ENCODE peak calls at places on chromosome 1, in six cellular contexts. I is SK-N-SH, A is HCT116, V is HepG2, R is GM12878, S is H1. H is an unnamed sample.

GRCh38 chr1:39294531-39294930 is 90.0 kb downstream of the MACF1 start:
- DNase-seq in V (no peak), I (no peak), R (no peak), A (no peak), S (no peak), H (no peak)

GRCh38 chr1:202193614-202194327 is at the start of gene LGR6:
- DNase-seq in R (no peak), I (peak), S (no peak), A (no peak), V (no peak), H (no peak)

GRCh38 chr1:55571767-55572166 is 356.6 kb upstream of the USP24 start:
- DNase-seq in R (no peak), I (no peak), V (no peak), S (no peak), A (no peak), H (no peak)

GRCh38 chr1:239555350-239555749 is 169.0 kb downstream of the CHRM3 start:
- DNase-seq in V (no peak), S (no peak), I (no peak), A (no peak), R (no peak), H (no peak)

GRCh38 chr1:3380465-3380864 is 74.0 kb upstream of the ARHGEF16 start:
- DNase-seq in A (no peak), R (no peak), I (no peak), V (no peak), S (no peak), H (no peak)

GRCh38 chr1:41678141-41678878 is 193.8 kb upstream of the EDN2 start:
- DNase-seq in A (no peak), S (no peak), V (no peak), R (no peak), I (no peak), H (no peak)

GRCh38 chr1:172637522-172637921 is 21.4 kb upstream of the FASLG start:
- DNase-seq in S (no peak), I (no peak), A (no peak), V (peak), R (no peak), H (no peak)

GRCh38 chr1:24715658-24716057 is 29.6 kb upstream of the CLIC4 start:
- DNase-seq in S (no peak), A (no peak), V (no peak), I (no peak), R (no peak), H (no peak)

GRCh38 chr1:50978852-50979781 is 9.1 kb downstream of the CDKN2C start:
- DNase-seq in A (no peak), V (peak), I (peak), S (no peak), R (no peak), H (no peak)

GRCh38 chr1:115654663-115655306 is 13.0 kb downstream of the VANGL1 start:
- DNase-seq in I (no peak), S (no peak), V (no peak), R (no peak), A (no peak), H (peak)

GRCh38 chr1:156581661-156582387 is 2.3 kb downstream of the TTC24 start:
- DNase-seq in V (no peak), A (no peak), I (no peak), R (no peak), S (no peak), H (no peak)
- TF ChIP-seq JUND in V (no peak), A (no peak), I (no peak), R (no peak), S (no peak), H (no peak)

GRCh38 chr1:208044568-208045241 is 133.8 kb upstream of the CD34 start:
- DNase-seq in R (no peak), A (no peak), I (no peak), S (no peak), V (no peak), H (no peak)

GRCh38 chr1:208047975-208048374 is 137.1 kb upstream of the CD34 start:
- DNase-seq in S (no peak), A (no peak), R (no peak), I (no peak), V (no peak), H (no peak)

GRCh38 chr1:208045410-208046252 is 134.7 kb upstream of the CD34 start:
- DNase-seq in I (no peak), V (no peak), S (no peak), A (peak), R (no peak), H (peak)

GRCh38 chr1:208048904-208049303 is 138.0 kb upstream of the CD34 start:
- DNase-seq in I (no peak), S (no peak), R (no peak), A (no peak), V (no peak), H (peak)

GRCh38 chr1:208047476-208047934 is 136.6 kb upstream of the CD34 start:
- DNase-seq in A (no peak), I (no peak), V (peak), S (no peak), R (no peak), H (no peak)
- TF ChIP-seq JUND in A (no peak), I (no peak), V (no peak), S (no peak), R (no peak), H (no peak)

GRCh38 chr1:223842784-223843183 is 3.0 kb downstream of the TP53BP2 start:
- DNase-seq in I (no peak), A (no peak), V (no peak), R (no peak), S (no peak), H (no peak)

GRCh38 chr1:223843934-223844333 is 1.8 kb downstream of the TP53BP2 start:
- DNase-seq in R (no peak), V (no peak), A (no peak), S (no peak), I (no peak), H (no peak)

GRCh38 chr1:223844962-223845809 is 561 bp downstream of the TP53BP2 start:
- DNase-seq in I (peak), A (no peak), S (no peak), V (peak), R (no peak), H (no peak)

GRCh38 chr1:223845810-223846667 is at the start of gene TP53BP2:
- DNase-seq in I (peak), A (peak), R (no peak), V (peak), S (peak), H (peak)

DNA sequence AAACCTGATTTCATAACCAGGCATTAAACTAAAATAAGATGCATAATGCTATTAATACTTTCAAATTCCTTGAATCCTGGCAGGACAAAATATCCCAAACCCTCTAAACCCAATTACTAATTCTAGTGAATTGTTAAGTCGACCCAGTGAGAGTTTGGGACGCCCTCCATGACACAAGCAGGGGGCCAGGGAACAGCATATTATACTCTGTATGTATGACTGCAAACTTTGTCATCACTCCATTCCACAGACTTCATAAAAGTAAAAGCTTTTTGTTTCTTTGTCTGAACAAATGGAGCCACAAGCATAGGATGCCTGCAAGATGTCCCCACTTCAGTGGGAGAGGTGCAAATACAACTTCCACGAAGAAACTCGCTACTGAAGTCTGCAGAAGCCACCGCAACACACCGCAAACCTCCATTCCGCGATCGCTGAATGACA is 1.2 kb downstream of the TP53BP2 start:
- DNase-seq in V (no peak), R (no peak), I (no peak), A (no peak), S (no peak), H (no peak)
- TF ChIP-seq JUND in V (no peak), R (no peak), I (no peak), A (no peak), S (no peak), H (no peak)

GRCh38 chr1:235442788-235443429 is 61.3 kb downstream of the B3GALNT2 start:
- DNase-seq in R (no peak), I (no peak), S (no peak), A (peak), V (no peak), H (no peak)
- TF ChIP-seq JUND in R (no peak), I (peak), S (no peak), A (peak), V (no peak), H (no peak)

DNA sequence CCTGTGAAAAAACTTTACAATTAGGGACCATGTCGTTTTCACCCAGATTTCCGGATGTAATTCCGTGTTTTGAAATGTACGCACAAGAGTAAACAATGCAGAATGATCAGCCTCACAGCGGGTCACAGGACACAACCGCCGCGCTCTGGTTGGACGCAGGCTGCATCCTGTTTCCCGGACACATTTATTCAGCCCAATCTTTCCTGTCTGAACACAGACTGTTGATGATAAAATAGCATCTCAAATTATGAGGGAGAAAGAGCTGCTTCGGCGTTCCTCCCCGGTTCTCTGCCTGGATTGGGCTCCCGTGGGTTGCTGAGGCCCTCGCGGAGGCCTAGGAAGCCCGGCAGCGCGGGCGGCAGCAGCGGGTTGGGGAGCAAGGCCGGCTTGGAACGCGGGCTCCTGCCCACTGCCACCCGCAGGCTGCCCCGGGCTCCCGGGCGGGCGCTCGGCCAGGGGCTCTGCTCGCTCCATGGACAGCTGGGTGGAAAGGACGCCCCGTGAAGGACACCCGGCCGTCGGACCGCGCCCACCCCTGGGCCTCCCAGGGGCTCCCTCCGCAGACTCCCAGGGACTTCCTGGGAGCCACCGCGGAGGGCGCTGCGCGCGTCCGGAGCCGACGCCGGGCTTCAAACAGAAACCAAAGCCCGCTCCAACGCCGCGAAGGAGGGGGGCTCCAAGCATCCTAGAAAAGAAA is 122.4 kb downstream of the ESRRG start:
- DNase-seq in S (peak), R (no peak), V (peak), I (peak), A (no peak), H (peak)
- TF ChIP-seq JUND in S (no peak), R (no peak), V (peak), I (no peak), A (no peak), H (no peak)

DNA sequence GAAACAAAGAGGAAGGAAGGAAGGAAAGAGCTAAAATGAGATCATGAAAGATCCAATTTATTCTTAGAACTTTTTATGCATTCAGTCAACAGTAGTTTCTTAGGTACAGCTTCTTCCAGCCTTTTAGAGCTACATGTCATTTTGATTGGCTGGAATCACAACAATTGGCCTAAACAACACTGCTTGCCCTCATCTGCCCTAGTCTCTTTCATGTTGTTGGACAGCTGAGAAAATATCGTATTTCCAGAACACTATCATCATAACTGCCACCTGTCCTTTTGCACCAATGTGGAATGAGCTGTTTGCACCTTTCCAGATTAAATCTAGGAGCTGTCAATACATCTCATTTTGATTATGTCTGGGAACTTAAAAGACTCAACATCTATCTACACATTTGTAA is 161.7 kb downstream of the TGFBR3 start:
- DNase-seq in S (no peak), R (no peak), A (no peak), I (no peak), V (no peak), H (no peak)
- TF ChIP-seq JUND in S (no peak), R (no peak), A (no peak), I (no peak), V (no peak), H (no peak)

DNA sequence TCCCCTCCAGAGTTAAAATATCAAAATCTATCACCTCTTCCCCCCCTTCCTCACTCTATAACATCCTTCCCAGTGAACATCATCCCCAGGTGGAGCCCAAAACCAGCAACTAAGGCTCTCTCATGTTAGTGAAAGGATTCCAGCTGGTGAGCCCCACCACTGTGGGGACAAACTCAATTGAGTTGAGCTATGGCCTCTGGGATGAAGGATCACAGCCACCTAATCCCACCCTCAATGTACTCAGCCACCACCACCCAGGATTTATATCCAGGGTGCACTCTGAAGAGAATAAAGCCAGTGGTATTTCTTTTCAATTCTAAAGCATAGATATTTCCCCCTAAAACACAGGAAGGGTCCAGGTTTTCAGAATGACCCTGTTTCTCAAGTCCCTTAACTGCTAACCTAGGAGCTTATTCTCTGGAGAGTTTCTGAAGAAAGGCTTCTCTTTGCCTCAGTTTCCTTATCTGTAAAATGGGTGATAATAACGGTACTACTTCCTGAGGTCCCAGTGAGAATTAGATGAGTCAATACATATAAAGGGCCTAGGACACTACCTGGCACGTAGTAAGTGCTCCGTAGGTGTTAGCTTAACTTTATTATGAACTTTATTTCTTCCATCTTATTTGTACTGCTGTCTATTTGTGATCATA is 15.6 kb upstream of the BOLA1 start:
- DNase-seq in V (no peak), I (no peak), R (no peak), S (no peak), A (no peak), H (no peak)
- TF ChIP-seq JUND in V (no peak), I (no peak), R (no peak), S (no peak), A (no peak), H (no peak)

GRCh38 chr1:6776389-6776788 is 8.9 kb upstream of the CAMTA1 start:
- DNase-seq in A (no peak), I (no peak), R (no peak), S (no peak), V (no peak), H (no peak)
- TF ChIP-seq JUND in A (no peak), I (no peak), R (no peak), S (no peak), V (no peak), H (no peak)

GRCh38 chr1:162616848-162617247 is 15.4 kb upstream of the DDR2 start:
- DNase-seq in V (no peak), R (no peak), A (no peak), S (no peak), I (no peak), H (no peak)

GRCh38 chr1:162609306-162609705 is 23.0 kb upstream of the DDR2 start:
- DNase-seq in S (no peak), R (no peak), A (no peak), I (no peak), V (no peak), H (no peak)

GRCh38 chr1:162617513-162617912 is 14.8 kb upstream of the DDR2 start:
- DNase-seq in S (no peak), R (no peak), I (no peak), A (no peak), V (no peak), H (no peak)

DNA sequence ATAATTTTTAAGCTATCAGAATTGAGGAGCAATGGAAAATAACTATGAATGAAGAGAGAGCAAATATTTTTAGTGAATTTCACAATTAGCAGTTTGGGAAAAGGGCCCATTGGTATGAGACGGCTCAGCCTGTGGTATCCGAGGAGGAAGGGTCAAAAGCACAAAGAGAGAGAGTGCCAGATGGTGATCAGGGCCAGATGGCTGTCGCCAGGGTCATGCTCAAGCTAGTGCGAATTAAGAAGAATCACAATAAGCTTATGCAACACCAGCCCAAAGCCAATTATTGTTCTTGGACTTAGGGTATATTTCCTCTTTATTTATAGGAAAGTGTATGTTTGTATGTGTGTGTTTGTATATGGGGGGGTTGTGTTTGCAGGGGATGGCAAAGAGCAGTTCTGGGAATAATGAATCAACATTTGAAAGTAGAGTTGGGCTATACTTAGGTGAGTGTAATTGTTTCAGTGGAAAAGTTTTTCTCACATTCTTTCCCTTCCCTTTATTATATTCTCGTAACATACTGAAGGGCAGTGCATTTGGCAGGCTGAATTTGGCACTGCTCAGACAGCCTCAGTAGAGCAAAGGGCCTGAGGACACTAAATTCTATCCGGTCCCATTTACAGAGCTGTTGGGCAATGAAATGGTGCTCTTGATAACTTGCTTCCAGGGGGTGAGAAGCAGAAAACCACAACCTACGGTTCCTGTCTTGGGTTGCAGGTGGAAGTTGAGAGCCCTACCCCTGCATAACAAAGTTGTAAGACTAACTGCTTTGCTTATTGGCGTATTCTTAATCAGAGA is 19.5 kb upstream of the DDR2 start:
- DNase-seq in S (no peak), V (peak), A (no peak), R (no peak), I (no peak), H (no peak)
- TF ChIP-seq JUND in S (no peak), V (no peak), A (no peak), R (no peak), I (no peak), H (no peak)